ENCODE peak calls at places on chromosomes 5 and 9, in five cellular contexts. One of them, this sample, is unnamed. For H3K9me3 and H3K27me3, the result is how much of the 10 kb centered on the place peaks cover.

GRCh38 chr9:115614931-115615401 is 497.0 kb upstream of the TNC start:
- DNase-seq in thoracic aorta: no peak
- DNase-seq in GM23248: peak
- DNase-seq in heart right ventricle: no peak
- DNase-seq in Caco-2: no peak
- DNase-seq in this sample: no peak

GRCh38 chr9:33472171-33472920 is 1.4 kb downstream of the NOL6 start:
- DNase-seq in thoracic aorta: no peak
- DNase-seq in GM23248: no peak
- DNase-seq in heart right ventricle: no peak
- DNase-seq in Caco-2: no peak
- DNase-seq in this sample: no peak

GRCh38 chr9:114317665-114318357 is 5.1 kb upstream of the ORM1 start:
- DNase-seq in thoracic aorta: no peak
- DNase-seq in GM23248: peak
- DNase-seq in heart right ventricle: no peak
- DNase-seq in Caco-2: no peak
- DNase-seq in this sample: no peak

GRCh38 chr5:74124826-74125225 is 498.8 kb downstream of the ARHGEF28 start:
- DNase-seq in thoracic aorta: no peak
- DNase-seq in GM23248: no peak
- DNase-seq in heart right ventricle: no peak
- DNase-seq in Caco-2: no peak
- DNase-seq in this sample: no peak

GRCh38 chr5:166772770-166773169 is 1518.7 kb upstream of the WWC1 start:
- DNase-seq in thoracic aorta: no peak
- DNase-seq in GM23248: peak
- DNase-seq in heart right ventricle: no peak
- DNase-seq in Caco-2: no peak
- DNase-seq in this sample: no peak

GRCh38 chr5:179816401-179817070 is 4.2 kb upstream of the SQSTM1 start:
- DNase-seq in thoracic aorta: no peak
- DNase-seq in GM23248: peak
- DNase-seq in heart right ventricle: no peak
- DNase-seq in Caco-2: no peak
- DNase-seq in this sample: no peak

GRCh38 chr5:56211298-56211865 is 21.7 kb downstream of the ANKRD55 start:
- DNase-seq in thoracic aorta: no peak
- DNase-seq in GM23248: peak
- DNase-seq in heart right ventricle: peak
- DNase-seq in Caco-2: peak
- DNase-seq in this sample: no peak

GRCh38 chr9:5099466-5099865 is 86.0 kb downstream of the INSL6 start:
- DNase-seq in thoracic aorta: no peak
- DNase-seq in GM23248: no peak
- DNase-seq in heart right ventricle: no peak
- DNase-seq in Caco-2: no peak
- DNase-seq in this sample: no peak

GRCh38 chr9:35776018-35776417 is 15.4 kb upstream of the NPR2 start:
- DNase-seq in thoracic aorta: no peak
- DNase-seq in GM23248: no peak
- DNase-seq in heart right ventricle: no peak
- DNase-seq in Caco-2: no peak
- DNase-seq in this sample: peak

GRCh38 chr9:116644099-116644688 is 42.9 kb upstream of the TRIM32 start:
- DNase-seq in thoracic aorta: no peak
- DNase-seq in GM23248: peak
- DNase-seq in heart right ventricle: no peak
- DNase-seq in Caco-2: no peak
- DNase-seq in this sample: no peak

GRCh38 chr5:173626501-173626812 is 10.0 kb upstream of the BOD1 start:
- DNase-seq in thoracic aorta: no peak
- DNase-seq in GM23248: no peak
- DNase-seq in heart right ventricle: no peak
- DNase-seq in Caco-2: no peak
- DNase-seq in this sample: no peak

GRCh38 chr5:135332519-135333150 is 66.4 kb downstream of the MACROH2A1 start:
- DNase-seq in thoracic aorta: no peak
- DNase-seq in GM23248: peak
- DNase-seq in heart right ventricle: no peak
- DNase-seq in Caco-2: peak
- DNase-seq in this sample: peak

GRCh38 chr9:76366275-76366674 is 28.0 kb downstream of the RFK start:
- DNase-seq in thoracic aorta: no peak
- DNase-seq in GM23248: no peak
- DNase-seq in heart right ventricle: no peak
- DNase-seq in Caco-2: no peak
- DNase-seq in this sample: no peak

GRCh38 chr9:120544441-120544840 is 35.5 kb downstream of the CDK5RAP2 start:
- DNase-seq in thoracic aorta: no peak
- DNase-seq in GM23248: no peak
- DNase-seq in heart right ventricle: no peak
- DNase-seq in Caco-2: no peak
- DNase-seq in this sample: no peak

GRCh38 chr9:134407123-134407779 is 81.0 kb downstream of the RXRA start:
- DNase-seq in thoracic aorta: peak
- DNase-seq in GM23248: peak
- DNase-seq in heart right ventricle: peak
- DNase-seq in Caco-2: no peak
- DNase-seq in this sample: peak

GRCh38 chr5:93572773-93573626 is 8.0 kb downstream of the NR2F1-AS1 start:
- DNase-seq in thoracic aorta: no peak
- DNase-seq in GM23248: peak
- DNase-seq in heart right ventricle: no peak
- DNase-seq in Caco-2: no peak
- DNase-seq in this sample: no peak

GRCh38 chr9:127855522-127855921 is 1.1 kb upstream of the ENG start:
- DNase-seq in thoracic aorta: no peak
- DNase-seq in GM23248: no peak
- DNase-seq in heart right ventricle: no peak
- DNase-seq in Caco-2: no peak
- DNase-seq in this sample: no peak

GRCh38 chr9:127853312-127854168 is 918 bp downstream of the ENG start:
- DNase-seq in thoracic aorta: no peak
- DNase-seq in GM23248: peak
- DNase-seq in heart right ventricle: no peak
- DNase-seq in Caco-2: no peak
- DNase-seq in this sample: no peak

GRCh38 chr9:127852829-127853228 is 1.6 kb downstream of the ENG start:
- DNase-seq in thoracic aorta: no peak
- DNase-seq in GM23248: no peak
- DNase-seq in heart right ventricle: no peak
- DNase-seq in Caco-2: no peak
- DNase-seq in this sample: no peak

GRCh38 chr9:127856094-127856740 is 1.8 kb upstream of the ENG start:
- DNase-seq in thoracic aorta: no peak
- DNase-seq in GM23248: no peak
- DNase-seq in heart right ventricle: no peak
- DNase-seq in Caco-2: no peak
- DNase-seq in this sample: no peak

GRCh38 chr9:127854169-127854833 is at the start of gene ENG:
- DNase-seq in thoracic aorta: no peak
- DNase-seq in GM23248: peak
- DNase-seq in heart right ventricle: peak
- DNase-seq in Caco-2: no peak
- DNase-seq in this sample: no peak
- H3K4me3 ChIP-seq in thoracic aorta: peak
- H3K4me3 ChIP-seq in GM23248: peak
- H3K4me3 ChIP-seq in heart right ventricle: peak
- H3K4me3 ChIP-seq in Caco-2: no peak
- H3K4me3 ChIP-seq in this sample: no peak

DNA sequence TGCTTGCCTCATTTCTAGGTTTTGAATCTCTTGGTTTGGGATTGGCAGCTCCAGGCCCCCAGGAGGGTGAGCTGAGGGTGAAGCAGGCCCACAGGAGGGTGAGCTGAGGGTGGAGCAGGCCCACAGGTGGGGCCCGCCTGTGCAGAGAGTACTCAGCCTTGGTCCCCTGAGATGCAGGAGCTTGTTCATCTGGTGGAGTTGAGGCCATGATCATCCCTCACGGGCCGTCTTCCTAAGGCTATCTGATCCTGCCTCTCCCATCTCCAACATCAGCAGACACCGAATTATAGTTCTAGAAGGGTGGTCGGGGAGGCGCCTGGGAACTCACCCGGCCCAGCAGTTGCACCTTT is 131.7 kb upstream of the PHYKPL start:
- DNase-seq in thoracic aorta: no peak
- DNase-seq in GM23248: no peak
- DNase-seq in heart right ventricle: no peak
- DNase-seq in Caco-2: no peak
- DNase-seq in this sample: no peak
- H3K9me3 ChIP-seq in thoracic aorta: under half
- H3K9me3 ChIP-seq in GM23248: under half
- H3K9me3 ChIP-seq in heart right ventricle: under half
- H3K9me3 ChIP-seq in Caco-2: under half
- H3K9me3 ChIP-seq in this sample: under half

GRCh38 chr5:132778129-132778528 is 1.1 kb upstream of the SEPTIN8 start:
- DNase-seq in thoracic aorta: no peak
- DNase-seq in GM23248: no peak
- DNase-seq in heart right ventricle: no peak
- DNase-seq in Caco-2: no peak
- DNase-seq in this sample: no peak

GRCh38 chr5:132778856-132779255 is 1.8 kb upstream of the SEPTIN8 start:
- DNase-seq in thoracic aorta: no peak
- DNase-seq in GM23248: no peak
- DNase-seq in heart right ventricle: no peak
- DNase-seq in Caco-2: no peak
- DNase-seq in this sample: no peak

GRCh38 chr5:132780577-132780976 is 3.5 kb upstream of the SEPTIN8 start:
- DNase-seq in thoracic aorta: no peak
- DNase-seq in GM23248: no peak
- DNase-seq in heart right ventricle: no peak
- DNase-seq in Caco-2: no peak
- DNase-seq in this sample: no peak

GRCh38 chr5:132781029-132781428 is 4.0 kb upstream of the SEPTIN8 start:
- DNase-seq in thoracic aorta: no peak
- DNase-seq in GM23248: no peak
- DNase-seq in heart right ventricle: no peak
- DNase-seq in Caco-2: no peak
- DNase-seq in this sample: no peak

DNA sequence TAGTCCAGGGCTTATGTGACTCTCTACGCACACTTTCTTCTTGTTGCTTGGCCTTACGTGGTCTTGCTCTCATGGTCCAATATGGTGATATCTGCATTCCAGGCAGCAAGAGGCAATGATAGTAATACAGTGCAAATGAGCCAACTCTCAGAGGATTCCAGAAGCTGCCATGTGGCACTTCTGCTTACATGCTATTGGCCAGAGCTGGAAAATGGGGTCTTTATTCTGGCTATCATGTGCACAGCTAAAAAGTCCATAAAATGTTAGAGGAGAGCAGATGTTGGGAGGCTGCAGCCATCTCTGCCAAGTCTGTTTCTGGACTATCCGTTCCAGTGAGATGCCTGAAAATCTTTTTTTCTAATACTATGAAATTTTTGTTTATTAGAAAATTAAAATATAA is 2.9 kb upstream of the SEPTIN8 start:
- DNase-seq in thoracic aorta: no peak
- DNase-seq in GM23248: no peak
- DNase-seq in heart right ventricle: no peak
- DNase-seq in Caco-2: no peak
- DNase-seq in this sample: no peak
- H3K27me3 ChIP-seq in thoracic aorta: under half
- H3K27me3 ChIP-seq in GM23248: under half
- H3K27me3 ChIP-seq in heart right ventricle: under half
- H3K27me3 ChIP-seq in Caco-2: under half
- H3K27me3 ChIP-seq in this sample: under half

GRCh38 chr5:1295650-1296037 is 776 bp upstream of the TERT start:
- DNase-seq in thoracic aorta: no peak
- DNase-seq in GM23248: no peak
- DNase-seq in heart right ventricle: no peak
- DNase-seq in Caco-2: no peak
- DNase-seq in this sample: no peak

GRCh38 chr5:1292846-1293415 is 1.9 kb downstream of the TERT start:
- DNase-seq in thoracic aorta: no peak
- DNase-seq in GM23248: no peak
- DNase-seq in heart right ventricle: no peak
- DNase-seq in Caco-2: no peak
- DNase-seq in this sample: no peak

GRCh38 chr5:1293416-1293996 is 1.4 kb downstream of the TERT start:
- DNase-seq in thoracic aorta: no peak
- DNase-seq in GM23248: no peak
- DNase-seq in heart right ventricle: no peak
- DNase-seq in Caco-2: no peak
- DNase-seq in this sample: no peak

GRCh38 chr5:1293997-1294838 is 650 bp downstream of the TERT start:
- DNase-seq in thoracic aorta: no peak
- DNase-seq in GM23248: no peak
- DNase-seq in heart right ventricle: no peak
- DNase-seq in Caco-2: peak
- DNase-seq in this sample: no peak

GRCh38 chr5:1294839-1295649 is at the start of gene TERT:
- DNase-seq in thoracic aorta: no peak
- DNase-seq in GM23248: no peak
- DNase-seq in heart right ventricle: no peak
- DNase-seq in Caco-2: peak
- DNase-seq in this sample: peak
- H3K4me3 ChIP-seq in thoracic aorta: no peak
- H3K4me3 ChIP-seq in GM23248: no peak
- H3K4me3 ChIP-seq in heart right ventricle: no peak
- H3K4me3 ChIP-seq in Caco-2: peak
- H3K4me3 ChIP-seq in this sample: peak

GRCh38 chr9:129552064-129552463 is 68.8 kb downstream of the C9orf50 start:
- DNase-seq in thoracic aorta: no peak
- DNase-seq in GM23248: peak
- DNase-seq in heart right ventricle: no peak
- DNase-seq in Caco-2: no peak
- DNase-seq in this sample: no peak

GRCh38 chr9:129550199-129550839 is 70.6 kb downstream of the C9orf50 start:
- DNase-seq in thoracic aorta: no peak
- DNase-seq in GM23248: peak
- DNase-seq in heart right ventricle: peak
- DNase-seq in Caco-2: no peak
- DNase-seq in this sample: peak

GRCh38 chr9:129553277-129553676 is 67.6 kb downstream of the C9orf50 start:
- DNase-seq in thoracic aorta: no peak
- DNase-seq in GM23248: no peak
- DNase-seq in heart right ventricle: no peak
- DNase-seq in Caco-2: no peak
- DNase-seq in this sample: no peak

GRCh38 chr9:129549684-129550083 is 71.2 kb downstream of the C9orf50 start:
- DNase-seq in thoracic aorta: no peak
- DNase-seq in GM23248: peak
- DNase-seq in heart right ventricle: no peak
- DNase-seq in Caco-2: no peak
- DNase-seq in this sample: no peak

DNA sequence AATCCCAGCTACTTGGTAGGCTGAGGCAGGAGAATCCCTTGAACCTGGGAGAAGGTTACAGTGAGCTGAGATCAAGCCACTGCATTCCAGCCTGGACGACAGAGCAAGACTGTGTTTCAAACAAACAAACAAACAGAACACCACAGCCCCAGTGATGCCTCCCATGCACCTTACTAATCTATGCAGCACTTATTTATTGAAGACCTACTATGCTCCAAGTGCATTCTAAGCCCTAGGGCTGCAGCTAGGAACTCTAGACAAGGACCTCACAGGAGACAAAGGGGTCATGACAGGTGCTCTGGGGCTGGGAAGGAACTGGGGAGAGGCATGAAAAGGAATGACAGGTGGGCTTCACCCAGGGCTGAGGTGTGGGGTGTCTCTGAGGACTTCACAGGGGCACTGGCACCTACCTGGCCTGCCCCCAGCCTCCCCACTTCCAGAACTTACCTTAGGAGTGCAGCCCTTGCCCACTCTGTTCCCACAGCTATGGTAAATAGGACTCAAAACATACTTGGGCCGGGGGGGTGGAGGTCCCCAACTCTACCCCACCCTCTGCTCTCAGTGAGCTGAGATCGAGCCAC is 69.4 kb downstream of the C9orf50 start:
- DNase-seq in thoracic aorta: no peak
- DNase-seq in GM23248: no peak
- DNase-seq in heart right ventricle: no peak
- DNase-seq in Caco-2: no peak
- DNase-seq in this sample: no peak
- H3K9me3 ChIP-seq in thoracic aorta: under half
- H3K9me3 ChIP-seq in GM23248: under half
- H3K9me3 ChIP-seq in heart right ventricle: under half
- H3K9me3 ChIP-seq in Caco-2: under half
- H3K9me3 ChIP-seq in this sample: under half